ENCODE peak calls at places on chromosomes 3 and 15, in six cellular contexts. A, R, P, Z, O and S are unnamed samples.

GRCh38 chr3:159865042-159865579 is 123.5 kb upstream of the IL12A start:
- DNase-seq in A (no peak), R (no peak), P (no peak), Z (no peak), O (no peak), S (no peak)

GRCh38 chr15:93088200-93088980 is 621 bp downstream of the RGMA start:
- DNase-seq in A (peak), R (no peak), P (peak), Z (no peak), O (peak), S (peak)

GRCh38 chr3:40116478-40117162 is 192.9 kb upstream of the EIF1B start:
- DNase-seq in A (no peak), R (no peak), P (no peak), Z (no peak), O (no peak), S (no peak)

GRCh38 chr3:194471863-194472262 is 14.9 kb downstream of the ATP13A3 start:
- DNase-seq in A (no peak), R (no peak), P (no peak), Z (no peak), O (no peak), S (no peak)

GRCh38 chr3:23640472-23641146 is 165.1 kb upstream of the UBE2E1 start:
- DNase-seq in A (no peak), R (no peak), P (no peak), Z (no peak), O (no peak), S (no peak)

GRCh38 chr3:8621872-8622271 is 22.7 kb downstream of the SSUH2 start:
- DNase-seq in A (no peak), R (no peak), P (no peak), Z (no peak), O (no peak), S (no peak)

GRCh38 chr15:31304736-31305365 is 21.8 kb upstream of the KLF13 start:
- DNase-seq in A (no peak), R (no peak), P (no peak), Z (no peak), O (no peak), S (no peak)

GRCh38 chr3:46860381-46861292 is 2.6 kb downstream of the MYL3 start:
- DNase-seq in A (peak), R (no peak), P (peak), Z (no peak), O (no peak), S (peak)

GRCh38 chr3:156577731-156578130 is 22.8 kb upstream of the SSR3 start:
- DNase-seq in A (no peak), R (no peak), P (no peak), Z (no peak), O (no peak), S (no peak)

GRCh38 chr15:66702770-66703539 is 919 bp downstream of the SMAD6 start:
- DNase-seq in A (peak), R (no peak), P (peak), Z (peak), O (no peak), S (peak)
- H3K27ac ChIP-seq in A (peak), R (peak), P (peak), Z (no peak), O (no peak), S (no peak)

GRCh38 chr3:32078085-32078634 is 28.3 kb upstream of the GPD1L start:
- DNase-seq in A (no peak), R (no peak), P (no peak), Z (no peak), O (no peak), S (no peak)

GRCh38 chr3:32078864-32079263 is 27.6 kb upstream of the GPD1L start:
- DNase-seq in A (no peak), R (no peak), P (no peak), Z (no peak), O (no peak), S (no peak)

GRCh38 chr3:32077260-32078084 is 28.9 kb upstream of the GPD1L start:
- DNase-seq in A (no peak), R (no peak), P (no peak), Z (no peak), O (no peak), S (no peak)

GRCh38 chr3:32076566-32076965 is 29.9 kb upstream of the GPD1L start:
- DNase-seq in A (no peak), R (no peak), P (no peak), Z (no peak), O (no peak), S (no peak)
- H3K27ac ChIP-seq in A (no peak), R (no peak), P (no peak), Z (no peak), O (no peak), S (no peak)

GRCh38 chr3:169868369-169868768 is 1.4 kb downstream of the LRRC31 start:
- DNase-seq in A (no peak), R (no peak), P (no peak), Z (no peak), O (no peak), S (no peak)

GRCh38 chr3:169867584-169868211 is 2.0 kb downstream of the LRRC31 start:
- DNase-seq in A (no peak), R (no peak), P (no peak), Z (no peak), O (no peak), S (no peak)

GRCh38 chr3:169869484-169870304 is at the start of gene LRRC31:
- DNase-seq in A (no peak), R (no peak), P (no peak), Z (no peak), O (no peak), S (no peak)

GRCh38 chr3:169871129-169871886 is 1.6 kb upstream of the LRRC31 start:
- DNase-seq in A (no peak), R (no peak), P (no peak), Z (no peak), O (no peak), S (peak)
- H3K27ac ChIP-seq in A (no peak), R (no peak), P (no peak), Z (no peak), O (no peak), S (no peak)

DNA sequence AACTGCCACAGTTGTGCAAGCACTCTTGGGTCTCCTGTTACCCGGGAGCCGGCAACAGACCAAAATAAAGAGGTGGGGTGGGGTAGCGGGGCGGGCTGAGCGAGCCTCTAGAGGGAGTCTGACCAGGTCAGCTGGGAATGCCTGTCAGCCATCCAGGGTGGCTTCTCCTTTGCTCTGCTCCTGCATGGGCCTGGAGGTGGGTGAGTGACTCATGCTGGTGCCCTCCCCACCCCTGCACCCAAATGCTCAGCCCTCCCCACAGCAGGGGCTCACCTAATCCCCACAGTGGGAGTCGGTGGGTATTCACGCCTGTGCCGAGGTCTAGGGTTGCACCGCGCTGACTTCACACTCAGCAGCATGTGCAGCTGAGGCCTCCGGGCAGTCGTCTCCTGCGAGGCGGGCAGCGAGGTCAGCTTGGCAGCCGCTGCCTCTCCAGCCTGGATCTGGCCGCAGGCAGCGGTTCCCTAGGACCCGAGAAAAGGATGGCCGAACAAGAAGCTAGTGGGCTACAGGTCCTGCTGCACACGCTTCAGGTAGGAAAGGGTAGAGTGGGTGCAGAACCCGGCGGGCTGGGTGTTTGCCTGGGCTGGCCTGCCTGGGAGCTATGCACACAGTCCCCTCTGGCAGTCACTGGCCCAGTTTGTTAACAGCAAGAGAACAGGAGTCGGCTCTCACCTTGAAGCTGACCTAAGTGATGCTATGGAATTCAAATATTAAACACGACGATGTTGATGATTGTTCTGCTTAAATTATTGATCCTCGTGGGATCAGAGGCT is at the start of gene AGBL1:
- DNase-seq in A (peak), R (no peak), P (no peak), Z (no peak), O (peak), S (no peak)
- H3K27ac ChIP-seq in A (peak), R (no peak), P (no peak), Z (no peak), O (no peak), S (no peak)

GRCh38 chr15:39125904-39126303 is 455.0 kb upstream of the THBS1 start:
- DNase-seq in A (no peak), R (no peak), P (peak), Z (no peak), O (peak), S (peak)

GRCh38 chr15:39124925-39125625 is 455.8 kb upstream of the THBS1 start:
- DNase-seq in A (no peak), R (no peak), P (no peak), Z (no peak), O (no peak), S (no peak)

GRCh38 chr15:39127925-39128617 is 452.8 kb upstream of the THBS1 start:
- DNase-seq in A (no peak), R (no peak), P (peak), Z (no peak), O (peak), S (no peak)

GRCh38 chr15:39128746-39129145 is 452.1 kb upstream of the THBS1 start:
- DNase-seq in A (no peak), R (no peak), P (no peak), Z (no peak), O (no peak), S (no peak)

GRCh38 chr15:39127151-39127815 is 453.6 kb upstream of the THBS1 start:
- DNase-seq in A (no peak), R (no peak), P (no peak), Z (no peak), O (no peak), S (no peak)
- H3K27ac ChIP-seq in A (no peak), R (no peak), P (peak), Z (no peak), O (no peak), S (no peak)

DNA sequence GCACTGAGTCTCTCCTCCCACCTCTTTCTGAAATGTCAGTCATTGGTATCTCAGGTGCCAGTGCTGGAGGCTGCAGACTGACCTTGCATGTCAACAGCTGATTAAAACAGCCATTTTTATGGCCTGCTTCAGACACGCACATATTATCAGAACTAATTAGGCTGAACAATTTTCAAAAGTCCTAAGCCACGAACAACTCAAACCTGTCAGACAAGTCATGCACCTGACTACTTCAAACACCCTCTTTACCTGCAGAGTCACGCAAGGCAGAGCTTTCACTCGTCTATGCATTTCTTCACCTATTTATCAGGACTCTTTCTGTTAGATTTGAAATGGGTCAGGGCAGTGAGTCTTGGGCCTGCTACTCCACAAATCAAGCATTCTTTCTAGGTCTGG is 26.7 kb downstream of the CLK3 start:
- DNase-seq in A (no peak), R (no peak), P (peak), Z (no peak), O (no peak), S (no peak)
- H3K27ac ChIP-seq in A (no peak), R (no peak), P (peak), Z (no peak), O (no peak), S (no peak)